ENCODE peak calls at places on chromosome 22, in seven cellular contexts. One of them, this sample, is unnamed.

GRCh38 chr22:19289475-19290161 is 1.9 kb downstream of the CLTCL1 start:
- DNase-seq in activated T-cell treated with anti-CD3 and anti-CD28 coated beads for 1 hour: no peak
- DNase-seq in GM23338: no peak
- DNase-seq in heart left ventricle: no peak
- DNase-seq in C1 segment of cervical spinal cord: no peak
- DNase-seq in CD14-positive monocyte: no peak
- DNase-seq in transverse colon: no peak
- DNase-seq in this sample: no peak

GRCh38 chr22:29985912-29986311 is 94.4 kb upstream of the HORMAD2 start:
- DNase-seq in activated T-cell treated with anti-CD3 and anti-CD28 coated beads for 1 hour: no peak
- DNase-seq in GM23338: no peak
- DNase-seq in heart left ventricle: no peak
- DNase-seq in C1 segment of cervical spinal cord: no peak
- DNase-seq in CD14-positive monocyte: no peak
- DNase-seq in transverse colon: no peak
- DNase-seq in this sample: no peak

GRCh38 chr22:39953101-39953500 is 7.1 kb upstream of the TMA7B start:
- DNase-seq in activated T-cell treated with anti-CD3 and anti-CD28 coated beads for 1 hour: no peak
- DNase-seq in GM23338: no peak
- DNase-seq in heart left ventricle: no peak
- DNase-seq in C1 segment of cervical spinal cord: no peak
- DNase-seq in CD14-positive monocyte: no peak
- DNase-seq in transverse colon: no peak
- DNase-seq in this sample: no peak

GRCh38 chr22:50292643-50293440 is 14.6 kb downstream of the PLXNB2 start:
- DNase-seq in activated T-cell treated with anti-CD3 and anti-CD28 coated beads for 1 hour: no peak
- DNase-seq in GM23338: no peak
- DNase-seq in heart left ventricle: no peak
- DNase-seq in C1 segment of cervical spinal cord: no peak
- DNase-seq in CD14-positive monocyte: no peak
- DNase-seq in transverse colon: no peak
- DNase-seq in this sample: no peak

GRCh38 chr22:50032109-50032871 is 19.7 kb upstream of the IL17REL start:
- DNase-seq in activated T-cell treated with anti-CD3 and anti-CD28 coated beads for 1 hour: no peak
- DNase-seq in GM23338: no peak
- DNase-seq in heart left ventricle: no peak
- DNase-seq in C1 segment of cervical spinal cord: no peak
- DNase-seq in CD14-positive monocyte: no peak
- DNase-seq in transverse colon: no peak
- DNase-seq in this sample: no peak

GRCh38 chr22:22673628-22674027 is 29.2 kb downstream of the GGTLC2 start:
- DNase-seq in activated T-cell treated with anti-CD3 and anti-CD28 coated beads for 1 hour: no peak
- DNase-seq in GM23338: no peak
- DNase-seq in heart left ventricle: no peak
- DNase-seq in C1 segment of cervical spinal cord: no peak
- DNase-seq in CD14-positive monocyte: no peak
- DNase-seq in transverse colon: no peak
- DNase-seq in this sample: no peak

GRCh38 chr22:46070215-46070721 is 80.1 kb upstream of the PPARA start:
- DNase-seq in activated T-cell treated with anti-CD3 and anti-CD28 coated beads for 1 hour: no peak
- DNase-seq in GM23338: peak
- DNase-seq in heart left ventricle: peak
- DNase-seq in C1 segment of cervical spinal cord: no peak
- DNase-seq in CD14-positive monocyte: no peak
- DNase-seq in transverse colon: peak
- DNase-seq in this sample: no peak

GRCh38 chr22:30858976-30859713 is 109.4 kb downstream of the MORC2 start:
- DNase-seq in activated T-cell treated with anti-CD3 and anti-CD28 coated beads for 1 hour: no peak
- DNase-seq in GM23338: no peak
- DNase-seq in heart left ventricle: no peak
- DNase-seq in C1 segment of cervical spinal cord: no peak
- DNase-seq in CD14-positive monocyte: no peak
- DNase-seq in transverse colon: no peak
- DNase-seq in this sample: no peak

GRCh38 chr22:19146215-19146968 is 1.9 kb upstream of the ESS2 start:
- DNase-seq in activated T-cell treated with anti-CD3 and anti-CD28 coated beads for 1 hour: no peak
- DNase-seq in GM23338: no peak
- DNase-seq in heart left ventricle: no peak
- DNase-seq in C1 segment of cervical spinal cord: no peak
- DNase-seq in CD14-positive monocyte: no peak
- DNase-seq in transverse colon: no peak
- DNase-seq in this sample: no peak

GRCh38 chr22:48706934-48707748 is 1120.5 kb downstream of the BRD1 start:
- DNase-seq in activated T-cell treated with anti-CD3 and anti-CD28 coated beads for 1 hour: no peak
- DNase-seq in GM23338: no peak
- DNase-seq in heart left ventricle: peak
- DNase-seq in C1 segment of cervical spinal cord: no peak
- DNase-seq in CD14-positive monocyte: peak
- DNase-seq in transverse colon: no peak
- DNase-seq in this sample: no peak

GRCh38 chr22:38973289-38974169 is 8.6 kb upstream of the APOBEC3B start:
- DNase-seq in activated T-cell treated with anti-CD3 and anti-CD28 coated beads for 1 hour: peak
- DNase-seq in GM23338: peak
- DNase-seq in heart left ventricle: no peak
- DNase-seq in C1 segment of cervical spinal cord: no peak
- DNase-seq in CD14-positive monocyte: no peak
- DNase-seq in transverse colon: peak
- DNase-seq in this sample: peak

GRCh38 chr22:19483481-19484244 is 3.9 kb downstream of the CDC45 start:
- DNase-seq in activated T-cell treated with anti-CD3 and anti-CD28 coated beads for 1 hour: no peak
- DNase-seq in GM23338: no peak
- DNase-seq in heart left ventricle: no peak
- DNase-seq in C1 segment of cervical spinal cord: no peak
- DNase-seq in CD14-positive monocyte: no peak
- DNase-seq in transverse colon: no peak
- DNase-seq in this sample: no peak

GRCh38 chr22:41927813-41928212 is 1.2 kb upstream of the TNFRSF13C start:
- DNase-seq in activated T-cell treated with anti-CD3 and anti-CD28 coated beads for 1 hour: no peak
- DNase-seq in GM23338: no peak
- DNase-seq in heart left ventricle: no peak
- DNase-seq in C1 segment of cervical spinal cord: no peak
- DNase-seq in CD14-positive monocyte: no peak
- DNase-seq in transverse colon: no peak
- DNase-seq in this sample: no peak

GRCh38 chr22:42437488-42438292 is 5.5 kb upstream of the NFAM1 start:
- DNase-seq in activated T-cell treated with anti-CD3 and anti-CD28 coated beads for 1 hour: peak
- DNase-seq in GM23338: peak
- DNase-seq in heart left ventricle: peak
- DNase-seq in C1 segment of cervical spinal cord: peak
- DNase-seq in CD14-positive monocyte: peak
- DNase-seq in transverse colon: peak
- DNase-seq in this sample: peak

GRCh38 chr22:40190501-40190900 is 12.8 kb downstream of the TNRC6B start:
- DNase-seq in activated T-cell treated with anti-CD3 and anti-CD28 coated beads for 1 hour: no peak
- DNase-seq in GM23338: no peak
- DNase-seq in heart left ventricle: no peak
- DNase-seq in C1 segment of cervical spinal cord: no peak
- DNase-seq in CD14-positive monocyte: no peak
- DNase-seq in transverse colon: no peak
- DNase-seq in this sample: no peak

GRCh38 chr22:46910624-46911023 is 148.2 kb downstream of the TBC1D22A start:
- DNase-seq in activated T-cell treated with anti-CD3 and anti-CD28 coated beads for 1 hour: no peak
- DNase-seq in GM23338: no peak
- DNase-seq in heart left ventricle: no peak
- DNase-seq in C1 segment of cervical spinal cord: no peak
- DNase-seq in CD14-positive monocyte: no peak
- DNase-seq in transverse colon: no peak
- DNase-seq in this sample: no peak

GRCh38 chr22:20080445-20080775 is 369 bp downstream of the DGCR8 start:
- DNase-seq in activated T-cell treated with anti-CD3 and anti-CD28 coated beads for 1 hour: peak
- DNase-seq in GM23338: peak
- DNase-seq in heart left ventricle: peak
- DNase-seq in C1 segment of cervical spinal cord: no peak
- DNase-seq in CD14-positive monocyte: peak
- DNase-seq in transverse colon: peak
- DNase-seq in this sample: no peak

GRCh38 chr22:50576070-50576469 is 2.2 kb downstream of the CPT1B start:
- DNase-seq in activated T-cell treated with anti-CD3 and anti-CD28 coated beads for 1 hour: no peak
- DNase-seq in GM23338: peak
- DNase-seq in heart left ventricle: no peak
- DNase-seq in C1 segment of cervical spinal cord: no peak
- DNase-seq in CD14-positive monocyte: no peak
- DNase-seq in transverse colon: no peak
- DNase-seq in this sample: no peak

GRCh38 chr22:30245985-30246901 is at the start of gene LIF:
- DNase-seq in activated T-cell treated with anti-CD3 and anti-CD28 coated beads for 1 hour: peak
- DNase-seq in GM23338: peak
- DNase-seq in heart left ventricle: no peak
- DNase-seq in C1 segment of cervical spinal cord: no peak
- DNase-seq in CD14-positive monocyte: no peak
- DNase-seq in transverse colon: peak
- DNase-seq in this sample: no peak

GRCh38 chr22:36101756-36102155 is 58.8 kb downstream of the APOL3 start:
- DNase-seq in activated T-cell treated with anti-CD3 and anti-CD28 coated beads for 1 hour: no peak
- DNase-seq in GM23338: no peak
- DNase-seq in heart left ventricle: no peak
- DNase-seq in C1 segment of cervical spinal cord: no peak
- DNase-seq in CD14-positive monocyte: no peak
- DNase-seq in transverse colon: no peak
- DNase-seq in this sample: no peak

GRCh38 chr22:20204281-20204680 is 53.4 kb upstream of the CCDC188 start:
- DNase-seq in activated T-cell treated with anti-CD3 and anti-CD28 coated beads for 1 hour: no peak
- DNase-seq in GM23338: no peak
- DNase-seq in heart left ventricle: no peak
- DNase-seq in C1 segment of cervical spinal cord: no peak
- DNase-seq in CD14-positive monocyte: no peak
- DNase-seq in transverse colon: no peak
- DNase-seq in this sample: no peak

GRCh38 chr22:17260950-17261349 is 41.7 kb upstream of the ADA2 start:
- DNase-seq in activated T-cell treated with anti-CD3 and anti-CD28 coated beads for 1 hour: no peak
- DNase-seq in GM23338: peak
- DNase-seq in heart left ventricle: no peak
- DNase-seq in C1 segment of cervical spinal cord: no peak
- DNase-seq in CD14-positive monocyte: no peak
- DNase-seq in transverse colon: no peak
- DNase-seq in this sample: no peak

GRCh38 chr22:19492504-19493174 is 12.9 kb downstream of the CDC45 start:
- DNase-seq in activated T-cell treated with anti-CD3 and anti-CD28 coated beads for 1 hour: no peak
- DNase-seq in GM23338: no peak
- DNase-seq in heart left ventricle: no peak
- DNase-seq in C1 segment of cervical spinal cord: no peak
- DNase-seq in CD14-positive monocyte: no peak
- DNase-seq in transverse colon: no peak
- DNase-seq in this sample: no peak

GRCh38 chr22:47275479-47276218 is 513.2 kb downstream of the TBC1D22A start:
- DNase-seq in activated T-cell treated with anti-CD3 and anti-CD28 coated beads for 1 hour: no peak
- DNase-seq in GM23338: no peak
- DNase-seq in heart left ventricle: no peak
- DNase-seq in C1 segment of cervical spinal cord: no peak
- DNase-seq in CD14-positive monocyte: no peak
- DNase-seq in transverse colon: no peak
- DNase-seq in this sample: no peak

GRCh38 chr22:19149047-19149883 is 827 bp downstream of the GSC2 start:
- DNase-seq in activated T-cell treated with anti-CD3 and anti-CD28 coated beads for 1 hour: no peak
- DNase-seq in GM23338: peak
- DNase-seq in heart left ventricle: no peak
- DNase-seq in C1 segment of cervical spinal cord: no peak
- DNase-seq in CD14-positive monocyte: no peak
- DNase-seq in transverse colon: no peak
- DNase-seq in this sample: no peak

GRCh38 chr22:44399906-44400762 is 87.4 kb upstream of the SHISAL1 start:
- DNase-seq in activated T-cell treated with anti-CD3 and anti-CD28 coated beads for 1 hour: no peak
- DNase-seq in GM23338: no peak
- DNase-seq in heart left ventricle: peak
- DNase-seq in C1 segment of cervical spinal cord: no peak
- DNase-seq in CD14-positive monocyte: peak
- DNase-seq in transverse colon: peak
- DNase-seq in this sample: no peak

GRCh38 chr22:29738118-29738815 is 18.5 kb downstream of the CABP7 start:
- DNase-seq in activated T-cell treated with anti-CD3 and anti-CD28 coated beads for 1 hour: no peak
- DNase-seq in GM23338: no peak
- DNase-seq in heart left ventricle: no peak
- DNase-seq in C1 segment of cervical spinal cord: no peak
- DNase-seq in CD14-positive monocyte: no peak
- DNase-seq in transverse colon: no peak
- DNase-seq in this sample: no peak

GRCh38 chr22:47607486-47607885 is 845.0 kb downstream of the TBC1D22A start:
- DNase-seq in activated T-cell treated with anti-CD3 and anti-CD28 coated beads for 1 hour: no peak
- DNase-seq in GM23338: no peak
- DNase-seq in heart left ventricle: no peak
- DNase-seq in C1 segment of cervical spinal cord: no peak
- DNase-seq in CD14-positive monocyte: no peak
- DNase-seq in transverse colon: no peak
- DNase-seq in this sample: no peak

This sample was measured in Panc1.